ENCODE peak calls at places on chromosomes 3 and 15, in eight cellular contexts. P is cardiac muscle cell, N is upper lobe of right lung, B is HFF-Myc, A is AG10803, R is spleen, L is psoas muscle, S is A549. V is an unnamed sample.

GRCh38 chr3:133503409-133503808 is 70.1 kb upstream of the CDV3 start:
- DNase-seq in P (no peak), N (no peak), B (no peak), A (no peak), R (no peak), L (no peak), S (no peak), V (no peak)

GRCh38 chr15:71575474-71576045 is 234.8 kb upstream of the NR2E3 start:
- DNase-seq in P (peak; percentile 32), N (no peak), B (no peak), A (peak; percentile 21), R (no peak), L (no peak), S (peak; percentile 25), V (no peak)

GRCh38 chr3:10085738-10086137 is 22.3 kb downstream of the FANCD2OS start:
- DNase-seq in P (no peak), N (no peak), B (no peak), A (no peak), R (no peak), L (no peak), S (no peak), V (no peak)

GRCh38 chr3:194928831-194929594 is 243.3 kb downstream of the FAM43A start:
- DNase-seq in P (no peak), N (no peak), B (no peak), A (no peak), R (no peak), L (no peak), S (no peak), V (peak; percentile 23)

GRCh38 chr3:37287776-37288175 is 113.4 kb upstream of the LRRFIP2 start:
- DNase-seq in P (no peak), N (no peak), B (no peak), A (no peak), R (no peak), L (no peak), S (no peak), V (no peak)

GRCh38 chr3:151562901-151563300 is 102.0 kb upstream of the IGSF10 start:
- DNase-seq in P (no peak), N (no peak), B (no peak), A (no peak), R (no peak), L (no peak), S (no peak), V (no peak)

GRCh38 chr15:69298697-69299441 is at the start of gene PAQR5:
- DNase-seq in P (peak; percentile 26), N (peak; percentile 89), B (no peak), A (no peak), R (no peak), L (peak; percentile 59), S (peak; percentile 92), V (no peak)

GRCh38 chr3:138479355-138479964 is 45.0 kb downstream of the ESYT3 start:
- DNase-seq in P (peak; percentile 59), N (no peak), B (peak; percentile 16), A (peak; percentile 22), R (no peak), L (no peak), S (peak; percentile 45), V (peak; percentile 60)

GRCh38 chr3:95899494-95899893 is 914.9 kb upstream of the EPHA6 start:
- DNase-seq in P (peak; percentile 0), N (no peak), B (no peak), A (peak; percentile 9), R (no peak), L (no peak), S (no peak), V (no peak)

GRCh38 chr15:66922608-66923007 is 142.8 kb upstream of the SMAD3 start:
- DNase-seq in P (no peak), N (no peak), B (no peak), A (no peak), R (no peak), L (no peak), S (no peak), V (no peak)

GRCh38 chr15:36755341-36755740 is 175.9 kb downstream of the CDIN1 start:
- DNase-seq in P (no peak), N (no peak), B (no peak), A (no peak), R (no peak), L (no peak), S (no peak), V (no peak)

GRCh38 chr3:19202303-19202702 is 54.0 kb downstream of the KCNH8 start:
- DNase-seq in P (no peak), N (no peak), B (no peak), A (no peak), R (no peak), L (no peak), S (no peak), V (no peak)

GRCh38 chr3:127629462-127630403 is 748 bp downstream of the PODXL2 start:
- DNase-seq in P (no peak), N (peak; percentile 61), B (no peak), A (no peak), R (no peak), L (no peak), S (no peak), V (no peak)

GRCh38 chr15:51982013-51982769 is 10.6 kb upstream of the LEO1 start:
- DNase-seq in P (peak; percentile 90), N (no peak), B (peak; percentile 67), A (peak; percentile 83), R (no peak), L (peak; percentile 54), S (peak; percentile 83), V (no peak)

GRCh38 chr15:66912001-66912400 is 153.4 kb upstream of the SMAD3 start:
- DNase-seq in P (no peak), N (no peak), B (no peak), A (no peak), R (no peak), L (no peak), S (no peak), V (no peak)

GRCh38 chr3:29649815-29650547 is 369.1 kb downstream of the RBMS3 start:
- DNase-seq in P (peak; percentile 38), N (no peak), B (no peak), A (peak; percentile 18), R (no peak), L (no peak), S (no peak), V (no peak)

GRCh38 chr3:45365060-45365459 is 23.3 kb upstream of the LARS2 start:
- DNase-seq in P (no peak), N (no peak), B (no peak), A (peak; percentile 37), R (no peak), L (no peak), S (no peak), V (no peak)

GRCh38 chr3:16252988-16253387 is 11.8 kb downstream of the DPH3 start:
- DNase-seq in P (no peak), N (no peak), B (no peak), A (no peak), R (no peak), L (no peak), S (no peak), V (no peak)

GRCh38 chr15:72521682-72522081 is 47.6 kb downstream of the ARIH1 start:
- DNase-seq in P (peak; percentile 77), N (no peak), B (peak; percentile 4), A (no peak), R (no peak), L (no peak), S (no peak), V (no peak)

DNA sequence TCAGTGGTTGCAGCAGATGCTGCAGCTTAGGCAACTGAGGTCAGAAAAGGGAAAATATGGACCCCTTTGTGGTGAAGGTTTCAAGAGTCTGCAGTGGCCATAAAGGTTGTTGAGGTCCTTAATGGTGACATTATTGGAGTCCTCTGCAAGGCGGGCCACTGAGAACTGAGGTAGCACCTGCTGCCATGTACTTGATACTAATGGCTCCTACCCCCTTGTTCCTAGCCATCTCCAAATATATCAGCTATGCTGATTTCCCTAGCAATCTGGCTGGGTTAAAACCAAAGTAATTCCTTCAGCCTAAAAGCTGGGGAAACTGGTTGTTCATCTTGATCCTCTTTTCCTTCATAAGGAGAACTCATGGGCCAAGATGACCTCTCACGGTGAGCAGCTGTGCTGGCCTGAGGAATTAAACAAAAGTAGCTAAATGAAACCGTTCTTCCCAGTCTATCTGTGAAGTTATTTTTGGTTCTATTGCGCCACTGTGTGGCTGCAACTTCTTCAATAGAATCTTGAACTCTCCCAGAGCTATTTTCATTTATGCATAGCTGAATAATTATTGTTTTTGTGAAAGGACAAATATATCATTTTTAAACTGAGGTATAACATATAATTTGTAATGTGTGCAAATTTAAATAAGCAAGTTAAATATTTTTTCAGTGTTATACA is 76.1 kb upstream of the PLSCR4 start:
- DNase-seq in P (peak; percentile 88), N (no peak), B (peak; percentile 39), A (peak; percentile 76), R (no peak), L (no peak), S (peak; percentile 31), V (no peak)
- TF ChIP-seq CTCF in P (peak; percentile 59), N (peak; percentile 54), B (peak; percentile 44), A (peak; percentile 71), R (peak; percentile 55), L (peak; percentile 49), S (peak; percentile 88), V (peak; percentile 65)

GRCh38 chr3:98612587-98612986 is 19.2 kb upstream of the CPOX start:
- DNase-seq in P (peak; percentile 3), N (no peak), B (no peak), A (no peak), R (no peak), L (no peak), S (no peak), V (no peak)
- TF ChIP-seq CTCF in P (no peak), N (no peak), B (no peak), A (no peak), R (no peak), L (no peak), S (no peak), V (peak; percentile 12)

GRCh38 chr15:28935316-28935715 is 49.5 kb downstream of the APBA2 start:
- DNase-seq in P (no peak), N (peak; percentile 59), B (no peak), A (no peak), R (peak; percentile 79), L (no peak), S (peak; percentile 46), V (peak; percentile 33)
- TF ChIP-seq CTCF in P (peak; percentile 42), N (no peak), B (peak; percentile 29), A (no peak), R (peak; percentile 29), L (no peak), S (peak; percentile 41), V (peak; percentile 36)

GRCh38 chr3:124761250-124761796 is 31.1 kb downstream of the UMPS start:
- DNase-seq in P (peak; percentile 97), N (peak; percentile 88), B (peak; percentile 68), A (peak; percentile 92), R (peak; percentile 89), L (peak; percentile 92), S (peak; percentile 68), V (peak; percentile 84)
- TF ChIP-seq CTCF in P (peak; percentile 97), N (peak; percentile 95), B (peak; percentile 98), A (peak; percentile 94), R (peak; percentile 91), L (peak; percentile 97), S (peak; percentile 95), V (peak; percentile 99)

V was measured in neural crest cell.